ENCODE peak calls at places on chromosomes 1 and 21, in six cellular contexts. One of them, this sample, is unnamed.

GRCh38 chr1:163924041-163924440 is 602.3 kb downstream of the NUF2 start:
- DNase-seq in anterior cingulate cortex: no peak
- DNase-seq in MM.1S: no peak
- DNase-seq in RPMI8226: no peak
- DNase-seq in activated T-helper 1 cell treated with Interleukin-2 at 50 U/mL for 16 hours: no peak
- DNase-seq in activated T-helper 9 cell treated with anti-CD3 and anti-CD28 coated beads, Interleukin-2, amount 50 U/mL, for 16 hours: no peak
- DNase-seq in this sample: no peak

GRCh38 chr1:116374340-116375164 is 1.5 kb downstream of the ATP1A1 start:
- DNase-seq in anterior cingulate cortex: no peak
- DNase-seq in MM.1S: no peak
- DNase-seq in RPMI8226: peak; percentile 32
- DNase-seq in activated T-helper 1 cell treated with Interleukin-2 at 50 U/mL for 16 hours: no peak
- DNase-seq in activated T-helper 9 cell treated with anti-CD3 and anti-CD28 coated beads, Interleukin-2, amount 50 U/mL, for 16 hours: no peak
- DNase-seq in this sample: peak; percentile 42

GRCh38 chr1:47804127-47804526 is 193.1 kb downstream of the TRABD2B start:
- DNase-seq in anterior cingulate cortex: no peak
- DNase-seq in MM.1S: no peak
- DNase-seq in RPMI8226: peak; percentile 28
- DNase-seq in activated T-helper 1 cell treated with Interleukin-2 at 50 U/mL for 16 hours: no peak
- DNase-seq in activated T-helper 9 cell treated with anti-CD3 and anti-CD28 coated beads, Interleukin-2, amount 50 U/mL, for 16 hours: no peak
- DNase-seq in this sample: no peak

GRCh38 chr1:65265296-65266271 is 43.8 kb upstream of the DNAJC6 start:
- DNase-seq in anterior cingulate cortex: peak; percentile 28
- DNase-seq in MM.1S: peak; percentile 16
- DNase-seq in RPMI8226: peak; percentile 34
- DNase-seq in activated T-helper 1 cell treated with Interleukin-2 at 50 U/mL for 16 hours: peak; percentile 33
- DNase-seq in activated T-helper 9 cell treated with anti-CD3 and anti-CD28 coated beads, Interleukin-2, amount 50 U/mL, for 16 hours: no peak
- DNase-seq in this sample: peak; percentile 53

GRCh38 chr21:28127390-28127789 is 865.3 kb downstream of the LTN1 start:
- DNase-seq in anterior cingulate cortex: no peak
- DNase-seq in MM.1S: no peak
- DNase-seq in RPMI8226: no peak
- DNase-seq in activated T-helper 1 cell treated with Interleukin-2 at 50 U/mL for 16 hours: no peak
- DNase-seq in activated T-helper 9 cell treated with anti-CD3 and anti-CD28 coated beads, Interleukin-2, amount 50 U/mL, for 16 hours: no peak
- DNase-seq in this sample: no peak

GRCh38 chr1:22612657-22613056 is 23.8 kb upstream of the C1QA start:
- DNase-seq in anterior cingulate cortex: no peak
- DNase-seq in MM.1S: no peak
- DNase-seq in RPMI8226: no peak
- DNase-seq in activated T-helper 1 cell treated with Interleukin-2 at 50 U/mL for 16 hours: no peak
- DNase-seq in activated T-helper 9 cell treated with anti-CD3 and anti-CD28 coated beads, Interleukin-2, amount 50 U/mL, for 16 hours: no peak
- DNase-seq in this sample: no peak

GRCh38 chr1:11341881-11342552 is 69.0 kb downstream of the UBIAD1 start:
- DNase-seq in anterior cingulate cortex: no peak
- DNase-seq in MM.1S: no peak
- DNase-seq in RPMI8226: no peak
- DNase-seq in activated T-helper 1 cell treated with Interleukin-2 at 50 U/mL for 16 hours: no peak
- DNase-seq in activated T-helper 9 cell treated with anti-CD3 and anti-CD28 coated beads, Interleukin-2, amount 50 U/mL, for 16 hours: no peak
- DNase-seq in this sample: no peak

GRCh38 chr1:151720190-151720953 is 950 bp upstream of the RIIAD1 start:
- DNase-seq in anterior cingulate cortex: no peak
- DNase-seq in MM.1S: peak; percentile 87
- DNase-seq in RPMI8226: peak; percentile 82
- DNase-seq in activated T-helper 1 cell treated with Interleukin-2 at 50 U/mL for 16 hours: no peak
- DNase-seq in activated T-helper 9 cell treated with anti-CD3 and anti-CD28 coated beads, Interleukin-2, amount 50 U/mL, for 16 hours: no peak
- DNase-seq in this sample: no peak

GRCh38 chr1:173421266-173421665 is 55.9 kb upstream of the PRDX6 start:
- DNase-seq in anterior cingulate cortex: no peak
- DNase-seq in MM.1S: no peak
- DNase-seq in RPMI8226: no peak
- DNase-seq in activated T-helper 1 cell treated with Interleukin-2 at 50 U/mL for 16 hours: no peak
- DNase-seq in activated T-helper 9 cell treated with anti-CD3 and anti-CD28 coated beads, Interleukin-2, amount 50 U/mL, for 16 hours: no peak
- DNase-seq in this sample: no peak

GRCh38 chr1:2856076-2856390 is 54.5 kb upstream of the TTC34 start:
- DNase-seq in anterior cingulate cortex: no peak
- DNase-seq in MM.1S: no peak
- DNase-seq in RPMI8226: no peak
- DNase-seq in activated T-helper 1 cell treated with Interleukin-2 at 50 U/mL for 16 hours: no peak
- DNase-seq in activated T-helper 9 cell treated with anti-CD3 and anti-CD28 coated beads, Interleukin-2, amount 50 U/mL, for 16 hours: no peak
- DNase-seq in this sample: no peak

GRCh38 chr1:110155878-110156522 is 5.7 kb downstream of the SLC6A17 start:
- DNase-seq in anterior cingulate cortex: no peak
- DNase-seq in MM.1S: peak; percentile 32
- DNase-seq in RPMI8226: peak; percentile 56
- DNase-seq in activated T-helper 1 cell treated with Interleukin-2 at 50 U/mL for 16 hours: peak; percentile 12
- DNase-seq in activated T-helper 9 cell treated with anti-CD3 and anti-CD28 coated beads, Interleukin-2, amount 50 U/mL, for 16 hours: no peak
- DNase-seq in this sample: no peak

GRCh38 chr1:2127181-2128145 is 67.1 kb downstream of the FAAP20 start:
- DNase-seq in anterior cingulate cortex: peak; percentile 44
- DNase-seq in MM.1S: no peak
- DNase-seq in RPMI8226: no peak
- DNase-seq in activated T-helper 1 cell treated with Interleukin-2 at 50 U/mL for 16 hours: no peak
- DNase-seq in activated T-helper 9 cell treated with anti-CD3 and anti-CD28 coated beads, Interleukin-2, amount 50 U/mL, for 16 hours: no peak
- DNase-seq in this sample: no peak

GRCh38 chr1:27394925-27395324 is 2.5 kb downstream of the GPR3 start:
- DNase-seq in anterior cingulate cortex: no peak
- DNase-seq in MM.1S: no peak
- DNase-seq in RPMI8226: no peak
- DNase-seq in activated T-helper 1 cell treated with Interleukin-2 at 50 U/mL for 16 hours: no peak
- DNase-seq in activated T-helper 9 cell treated with anti-CD3 and anti-CD28 coated beads, Interleukin-2, amount 50 U/mL, for 16 hours: no peak
- DNase-seq in this sample: no peak

GRCh38 chr1:215523906-215524305 is 43.2 kb upstream of the KCTD3 start:
- DNase-seq in anterior cingulate cortex: no peak
- DNase-seq in MM.1S: no peak
- DNase-seq in RPMI8226: no peak
- DNase-seq in activated T-helper 1 cell treated with Interleukin-2 at 50 U/mL for 16 hours: no peak
- DNase-seq in activated T-helper 9 cell treated with anti-CD3 and anti-CD28 coated beads, Interleukin-2, amount 50 U/mL, for 16 hours: no peak
- DNase-seq in this sample: no peak

GRCh38 chr1:24867064-24867870 is 62.8 kb downstream of the RUNX3 start:
- DNase-seq in anterior cingulate cortex: no peak
- DNase-seq in MM.1S: no peak
- DNase-seq in RPMI8226: no peak
- DNase-seq in activated T-helper 1 cell treated with Interleukin-2 at 50 U/mL for 16 hours: no peak
- DNase-seq in activated T-helper 9 cell treated with anti-CD3 and anti-CD28 coated beads, Interleukin-2, amount 50 U/mL, for 16 hours: no peak
- DNase-seq in this sample: no peak

GRCh38 chr21:34987673-34988072 is 61.4 kb downstream of the RUNX1 start:
- DNase-seq in anterior cingulate cortex: no peak
- DNase-seq in MM.1S: peak; percentile 68
- DNase-seq in RPMI8226: no peak
- DNase-seq in activated T-helper 1 cell treated with Interleukin-2 at 50 U/mL for 16 hours: no peak
- DNase-seq in activated T-helper 9 cell treated with anti-CD3 and anti-CD28 coated beads, Interleukin-2, amount 50 U/mL, for 16 hours: no peak
- DNase-seq in this sample: no peak

GRCh38 chr1:17520041-17520440 is 19.5 kb upstream of the ARHGEF10L start:
- DNase-seq in anterior cingulate cortex: no peak
- DNase-seq in MM.1S: no peak
- DNase-seq in RPMI8226: no peak
- DNase-seq in activated T-helper 1 cell treated with Interleukin-2 at 50 U/mL for 16 hours: no peak
- DNase-seq in activated T-helper 9 cell treated with anti-CD3 and anti-CD28 coated beads, Interleukin-2, amount 50 U/mL, for 16 hours: no peak
- DNase-seq in this sample: no peak

GRCh38 chr1:192877283-192877886 is 68.5 kb downstream of the RGS2 start:
- DNase-seq in anterior cingulate cortex: no peak
- DNase-seq in MM.1S: peak; percentile 35
- DNase-seq in RPMI8226: no peak
- DNase-seq in activated T-helper 1 cell treated with Interleukin-2 at 50 U/mL for 16 hours: no peak
- DNase-seq in activated T-helper 9 cell treated with anti-CD3 and anti-CD28 coated beads, Interleukin-2, amount 50 U/mL, for 16 hours: no peak
- DNase-seq in this sample: no peak

This sample was measured in amygdala.